ENCODE peak calls at places on chromosomes 4 and X, in eight cellular contexts. U, X, Z, O, T, A, J and P are unnamed samples.

GRCh38 chrX:38095971-38096529 is 89.7 kb downstream of the SYTL5 start:
- DNase-seq in U (peak; percentile 58), X (no peak), Z (no peak), O (peak; percentile 66), T (peak; percentile 22), A (no peak), J (no peak), P (no peak)

GRCh38 chr4:165384608-165385007 is 5.8 kb downstream of the CPE start:
- DNase-seq in U (peak; percentile 11), X (no peak), Z (no peak), O (peak; percentile 56), T (no peak), A (no peak), J (no peak), P (no peak)

GRCh38 chr4:133402616-133403015 is 253.5 kb downstream of the PCDH10 start:
- DNase-seq in U (no peak), X (no peak), Z (no peak), O (peak; percentile 62), T (no peak), A (no peak), J (no peak), P (no peak)

GRCh38 chrX:55524487-55524886 is 34.8 kb upstream of the USP51 start:
- DNase-seq in U (peak; percentile 3), X (no peak), Z (no peak), O (no peak), T (no peak), A (peak; percentile 29), J (no peak), P (no peak)

GRCh38 chrX:154714925-154715324 is 36.0 kb downstream of the GAB3 start:
- DNase-seq in U (peak; percentile 50), X (no peak), Z (peak; percentile 51), O (no peak), T (peak; percentile 23), A (peak; percentile 47), J (no peak), P (peak; percentile 11)

GRCh38 chr4:143253156-143253555 is 68.4 kb downstream of the USP38 start:
- DNase-seq in U (no peak), X (no peak), Z (no peak), O (peak; percentile 31), T (no peak), A (no peak), J (no peak), P (no peak)

GRCh38 chrX:137354851-137355250 is 211.1 kb upstream of the ZIC3 start:
- DNase-seq in U (no peak), X (no peak), Z (no peak), O (no peak), T (no peak), A (no peak), J (no peak), P (no peak)

GRCh38 chr4:26141916-26142638 is 178.7 kb upstream of the RBPJ start:
- DNase-seq in U (peak; percentile 83), X (peak; percentile 25), Z (peak; percentile 45), O (peak; percentile 28), T (no peak), A (peak; percentile 45), J (no peak), P (no peak)

GRCh38 chr4:1991596-1992434 is 17.0 kb downstream of the NELFA start:
- DNase-seq in U (no peak), X (no peak), Z (no peak), O (no peak), T (no peak), A (peak; percentile 15), J (no peak), P (no peak)

GRCh38 chr4:3465698-3466671 is 2.9 kb downstream of the DOK7 start:
- DNase-seq in U (no peak), X (no peak), Z (no peak), O (no peak), T (no peak), A (peak; percentile 80), J (no peak), P (no peak)

GRCh38 chrX:87003031-87003430 is 514.6 kb upstream of the KLHL4 start:
- DNase-seq in U (no peak), X (no peak), Z (no peak), O (no peak), T (no peak), A (no peak), J (no peak), P (no peak)

GRCh38 chr4:110681381-110681780 is 58.5 kb upstream of the PITX2 start:
- DNase-seq in U (no peak), X (no peak), Z (no peak), O (no peak), T (no peak), A (no peak), J (no peak), P (no peak)

GRCh38 chr4:144649646-144650045 is 3.7 kb downstream of the HHIP start:
- DNase-seq in U (no peak), X (no peak), Z (no peak), O (no peak), T (no peak), A (no peak), J (no peak), P (no peak)

GRCh38 chr4:21090098-21090666 is 389.9 kb downstream of the PACRGL start:
- DNase-seq in U (no peak), X (no peak), Z (no peak), O (no peak), T (no peak), A (no peak), J (no peak), P (no peak)

GRCh38 chr4:128846063-128846462 is 36.6 kb downstream of the JADE1 start:
- DNase-seq in U (no peak), X (peak; percentile 36), Z (no peak), O (no peak), T (no peak), A (no peak), J (no peak), P (no peak)

GRCh38 chr4:55172694-55173287 is 47.4 kb upstream of the KDR start:
- DNase-seq in U (no peak), X (no peak), Z (no peak), O (peak; percentile 76), T (no peak), A (no peak), J (no peak), P (no peak)

GRCh38 chrX:27555514-27555913 is 34.6 kb upstream of the DCAF8L2 start:
- DNase-seq in U (peak; percentile 40), X (no peak), Z (no peak), O (peak; percentile 3), T (no peak), A (no peak), J (no peak), P (no peak)

GRCh38 chr4:79597266-79597665 is 189.2 kb upstream of the GK2 start:
- DNase-seq in U (peak; percentile 31), X (no peak), Z (no peak), O (peak; percentile 69), T (no peak), A (no peak), J (no peak), P (no peak)

GRCh38 chr4:117385531-117385930 is 300.2 kb upstream of the TRAM1L1 start:
- DNase-seq in U (peak; percentile 67), X (no peak), Z (no peak), O (peak; percentile 57), T (no peak), A (no peak), J (no peak), P (no peak)

GRCh38 chr4:151031831-151032605 is 16.9 kb upstream of the LRBA start:
- DNase-seq in U (peak; percentile 71), X (no peak), Z (no peak), O (peak; percentile 82), T (no peak), A (no peak), J (no peak), P (no peak)

GRCh38 chr4:151035321-151035720 is 20.2 kb upstream of the LRBA start:
- DNase-seq in U (no peak), X (no peak), Z (no peak), O (no peak), T (no peak), A (no peak), J (no peak), P (no peak)

GRCh38 chr4:151034829-151035228 is 19.7 kb upstream of the LRBA start:
- DNase-seq in U (no peak), X (no peak), Z (no peak), O (no peak), T (no peak), A (no peak), J (no peak), P (no peak)

GRCh38 chr4:151025759-151026158 is 10.7 kb upstream of the LRBA start:
- DNase-seq in U (no peak), X (no peak), Z (no peak), O (no peak), T (no peak), A (no peak), J (no peak), P (no peak)

DNA sequence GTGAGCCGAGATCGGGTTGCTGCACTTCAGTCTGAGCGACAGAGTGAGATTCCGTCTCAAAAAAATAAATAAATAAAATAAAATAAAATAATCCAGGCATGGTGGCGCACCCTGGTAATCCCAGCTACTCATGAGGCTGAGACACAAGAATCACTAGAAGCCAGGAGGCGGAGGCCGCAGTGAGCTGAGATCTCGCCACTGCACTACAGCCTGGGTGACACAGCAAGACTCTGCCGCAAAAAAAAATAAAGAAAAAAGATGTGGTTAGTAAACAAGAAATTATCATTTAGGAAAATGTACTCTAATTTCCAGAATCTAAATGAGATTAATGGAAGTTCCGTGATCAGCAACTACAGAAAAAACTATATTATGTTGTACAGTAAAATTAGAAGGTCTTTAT is 14.5 kb upstream of the LRBA start:
- DNase-seq in U (no peak), X (no peak), Z (no peak), O (no peak), T (no peak), A (no peak), J (no peak), P (no peak)
- TF ChIP-seq CTCF in U (no peak), X (no peak), Z (no peak), O (no peak), T (no peak), A (no peak), J (no peak), P (no peak)

GRCh38 chr4:53967971-53968370 is 96.4 kb downstream of the CHIC2 start:
- DNase-seq in U (peak; percentile 40), X (no peak), Z (no peak), O (no peak), T (no peak), A (no peak), J (no peak), P (no peak)
- H3K27ac ChIP-seq in U (no peak overlapping the region), X (no peak overlapping the region), Z (no peak overlapping the region), O (no peak overlapping the region), T (no peak overlapping the region), A (no peak overlapping the region), J (no peak overlapping the region), P (no peak overlapping the region)

GRCh38 chr4:19248023-19248422 is 1003.7 kb upstream of the SLIT2 start:
- DNase-seq in U (no peak), X (no peak), Z (no peak), O (no peak), T (no peak), A (no peak), J (no peak), P (no peak)
- H3K9me3 ChIP-seq in U (no peaks in the 10 kb centered on the region), X (no peaks in the 10 kb centered on the region), Z (no peaks in the 10 kb centered on the region), O (no peaks in the 10 kb centered on the region), T (no peaks in the 10 kb centered on the region), A (no peaks in the 10 kb centered on the region), J (no peaks in the 10 kb centered on the region), P (no peaks in the 10 kb centered on the region)

DNA sequence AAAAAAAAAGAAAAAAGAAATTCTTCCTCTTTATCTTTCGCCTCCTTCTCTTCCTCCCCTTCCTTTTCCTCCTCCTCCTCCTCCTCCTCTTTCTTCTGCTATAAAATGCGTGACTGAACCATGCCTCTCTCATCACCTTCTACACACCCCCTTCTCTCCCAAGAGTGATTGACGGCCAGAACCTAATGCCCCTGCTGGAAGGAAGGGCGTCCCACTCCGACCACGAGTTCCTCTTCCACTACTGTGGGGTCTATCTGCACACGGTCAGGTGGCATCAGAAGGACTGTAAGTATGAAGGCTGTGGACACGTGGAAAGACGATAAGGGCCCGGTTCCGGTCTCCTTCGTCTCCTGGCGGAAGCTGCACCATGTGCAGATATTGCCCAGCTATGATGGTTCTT is 12.2 kb upstream of the ARSF start:
- DNase-seq in U (no peak), X (no peak), Z (no peak), O (no peak), T (no peak), A (no peak), J (no peak), P (no peak)
- TF ChIP-seq CTCF in U (no peak), X (no peak), Z (no peak), O (no peak), T (no peak), A (no peak), J (no peak), P (no peak)